ENCODE peak calls at places on chromosomes 3 and 15, in eight cellular contexts. T is right lobe of liver, L is skeletal muscle cell, B is fibroblast of lung, C is pancreas, Z is ascending aorta, E is NB4, M is brain microvascular endothelial cell. D is an unnamed sample.

GRCh38 chr3:151962891-151963290 is 89.4 kb downstream of the SUCNR1 start:
- DNase-seq in Z (no peak), E (no peak), L (no peak), B (no peak), T (no peak), C (no peak), M (no peak), D (no peak)

GRCh38 chr3:47414666-47415587 is 34.1 kb downstream of the PTPN23 start:
- DNase-seq in Z (no peak), M (no peak), L (no peak), C (no peak), B (no peak), T (no peak), E (no peak), D (no peak)

GRCh38 chr3:69385723-69386483 is at the start of gene FRMD4B:
- DNase-seq in C (peak), T (peak), E (no peak), M (no peak), B (peak), L (no peak), Z (peak), D (peak)

GRCh38 chr3:105786241-105786640 is 82.6 kb downstream of the CBLB start:
- DNase-seq in Z (no peak), L (no peak), M (no peak), E (no peak), T (no peak), C (no peak), B (no peak), D (no peak)

GRCh38 chr3:57089043-57089442 is 28.6 kb downstream of the SPATA12 start:
- DNase-seq in T (no peak), Z (no peak), B (no peak), M (no peak), E (no peak), C (no peak), L (no peak), D (no peak)

GRCh38 chr15:87648278-87648677 is 608.3 kb downstream of the NTRK3 start:
- DNase-seq in C (no peak), B (peak), L (no peak), T (no peak), M (peak), Z (no peak), E (no peak), D (no peak)

GRCh38 chr15:62026707-62027565 is 33.3 kb downstream of the VPS13C start:
- DNase-seq in E (no peak), M (no peak), B (no peak), L (no peak), C (no peak), T (no peak), Z (no peak), D (no peak)

GRCh38 chr3:48270306-48270705 is 29.4 kb downstream of the ZNF589 start:
- DNase-seq in C (no peak), B (no peak), E (no peak), T (no peak), Z (no peak), L (no peak), M (no peak), D (no peak)

GRCh38 chr3:119597548-119598288 is at the start of gene PLA1A:
- DNase-seq in M (no peak), B (no peak), C (no peak), T (no peak), L (no peak), E (no peak), Z (no peak), D (no peak)

GRCh38 chr15:33425149-33425548 is 114.4 kb downstream of the RYR3 start:
- DNase-seq in Z (peak), M (no peak), T (no peak), B (peak), C (no peak), E (no peak), L (no peak), D (no peak)

GRCh38 chr15:69154026-69154425 is 6.4 kb upstream of the GLCE start:
- DNase-seq in L (no peak), M (no peak), E (no peak), C (no peak), Z (no peak), B (no peak), T (no peak), D (no peak)

GRCh38 chr3:125003369-125003853 is 52.4 kb downstream of the HEG1 start:
- DNase-seq in M (no peak), L (peak), T (no peak), B (peak), E (no peak), Z (no peak), C (no peak), D (no peak)

GRCh38 chr3:50627407-50628051 is 10.6 kb downstream of the MAPKAPK3 start:
- DNase-seq in M (peak), C (no peak), E (peak), T (no peak), Z (peak), L (peak), B (peak), D (peak)

GRCh38 chr15:91469627-91470567 is 369.8 kb downstream of the SV2B start:
- DNase-seq in E (peak), B (no peak), C (no peak), M (no peak), L (no peak), Z (no peak), T (no peak), D (no peak)

GRCh38 chr3:14583543-14584091 is 43.5 kb upstream of the GRIP2 start:
- DNase-seq in C (no peak), T (no peak), B (no peak), Z (no peak), E (no peak), L (no peak), M (no peak), D (no peak)

GRCh38 chr3:62084558-62084957 is 288.8 kb downstream of the FEZF2 start:
- DNase-seq in E (no peak), T (no peak), Z (no peak), M (no peak), L (no peak), C (no peak), B (peak), D (no peak)

GRCh38 chr3:106332884-106333283 is 464.1 kb upstream of the CBLB start:
- DNase-seq in Z (no peak), T (no peak), B (peak), C (no peak), M (no peak), L (no peak), E (no peak), D (no peak)

GRCh38 chr15:72118400-72118978 is at the start of gene SENP8:
- DNase-seq in T (no peak), B (no peak), M (peak), L (no peak), E (no peak), C (no peak), Z (no peak), D (no peak)

GRCh38 chr3:152400912-152401311 is 132.2 kb downstream of the MBNL1 start:
- DNase-seq in E (no peak), B (peak), T (no peak), L (no peak), M (peak), Z (no peak), C (no peak), D (no peak)

GRCh38 chr3:136332776-136333175 is 82.6 kb downstream of the PCCB start:
- DNase-seq in C (no peak), T (no peak), E (no peak), L (peak), Z (no peak), M (peak), B (peak), D (no peak)

GRCh38 chr3:101095703-101096102 is 102.5 kb upstream of the ABI3BP start:
- DNase-seq in M (no peak), T (no peak), B (peak), Z (no peak), L (no peak), E (no peak), C (no peak), D (no peak)

GRCh38 chr3:16347548-16347947 is 82.5 kb downstream of the OXNAD1 start:
- DNase-seq in T (no peak), M (no peak), C (no peak), E (no peak), Z (no peak), L (no peak), B (no peak), D (no peak)

GRCh38 chr3:10992017-10992945 is at the start of gene SLC6A1:
- DNase-seq in L (no peak), Z (no peak), C (no peak), B (peak), M (no peak), T (peak), E (peak), D (no peak)

GRCh38 chr15:29454506-29454905 is 184.9 kb upstream of the NSMCE3 start:
- DNase-seq in C (no peak), L (no peak), M (no peak), T (no peak), B (no peak), Z (no peak), E (no peak), D (no peak)

GRCh38 chr3:58005662-58006061 is 2.6 kb upstream of the FLNB start:
- DNase-seq in B (peak), M (peak), C (no peak), T (no peak), L (peak), Z (no peak), E (no peak), D (no peak)

GRCh38 chr3:60703008-60703407 is 548.2 kb downstream of the FHIT start:
- DNase-seq in T (no peak), M (no peak), Z (no peak), C (no peak), E (no peak), L (no peak), B (no peak), D (no peak)

GRCh38 chr3:139198929-139199328 is 144.9 kb upstream of the MRPS22 start:
- DNase-seq in E (peak), T (no peak), Z (no peak), C (no peak), B (no peak), M (no peak), L (no peak), D (no peak)

GRCh38 chr3:27993061-27993460 is 248.4 kb upstream of the CMC1 start:
- DNase-seq in B (no peak), E (no peak), Z (no peak), L (no peak), T (no peak), C (no peak), M (no peak), D (no peak)

GRCh38 chr15:39365161-39365560 is 215.7 kb upstream of the THBS1 start:
- DNase-seq in Z (no peak), C (no peak), E (no peak), T (no peak), B (peak), M (no peak), L (peak), D (no peak)

GRCh38 chr3:194306109-194306686 is 44.9 kb downstream of the CPN2 start:
- DNase-seq in L (no peak), T (no peak), M (no peak), E (peak), B (no peak), Z (no peak), C (no peak), D (peak)

GRCh38 chr3:157500232-157500631 is 3.0 kb downstream of the VEPH1 start:
- DNase-seq in T (no peak), M (no peak), C (no peak), Z (no peak), E (no peak), B (no peak), L (no peak), D (no peak)
- H3K4me3 ChIP-seq in T (no peak), M (no peak), C (no peak), Z (no peak), E (no peak), B (peak), L (no peak), D (peak)

GRCh38 chr3:114411292-114411691 is 117.5 kb downstream of the TIGIT start:
- DNase-seq in B (peak), C (no peak), T (no peak), E (no peak), M (no peak), L (no peak), Z (no peak), D (no peak)

GRCh38 chr3:114406286-114406685 is 112.5 kb downstream of the TIGIT start:
- DNase-seq in Z (no peak), L (no peak), E (no peak), M (no peak), T (no peak), B (no peak), C (no peak), D (no peak)

GRCh38 chr3:114406922-114407321 is 113.1 kb downstream of the TIGIT start:
- DNase-seq in B (no peak), E (no peak), T (no peak), C (no peak), M (no peak), Z (no peak), L (no peak), D (no peak)

GRCh38 chr3:114409291-114409690 is 115.5 kb downstream of the TIGIT start:
- DNase-seq in M (no peak), C (no peak), E (no peak), Z (no peak), T (no peak), B (peak), L (no peak), D (no peak)

DNA sequence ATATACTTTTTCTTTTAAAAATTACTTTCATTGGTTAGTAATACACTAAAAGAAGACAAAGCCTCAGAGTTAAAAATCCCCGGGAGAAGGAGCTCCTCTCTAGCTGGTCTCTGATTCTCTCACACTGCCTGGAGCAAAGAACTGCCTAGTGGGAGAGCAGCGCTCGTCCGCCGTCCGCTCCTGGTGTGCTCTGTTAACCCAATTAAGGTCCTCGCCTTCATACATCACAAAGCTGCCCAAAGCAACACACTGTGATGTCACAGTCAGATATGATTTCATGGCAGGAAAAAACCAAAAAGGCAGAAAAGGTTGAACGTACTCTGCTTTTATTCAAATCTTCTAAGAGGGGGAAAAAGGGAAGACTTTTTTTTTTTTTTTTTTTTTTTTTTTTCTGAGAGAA is 114.9 kb downstream of the TIGIT start:
- DNase-seq in T (no peak), C (no peak), M (no peak), L (no peak), B (peak), Z (no peak), E (no peak), D (no peak)
- H3K4me3 ChIP-seq in T (no peak), C (no peak), M (no peak), L (no peak), B (no peak), Z (no peak), E (no peak), D (no peak)

GRCh38 chr3:8416965-8417364 is 84.7 kb upstream of the LMCD1 start:
- DNase-seq in M (peak), C (peak), B (peak), E (peak), L (no peak), Z (no peak), T (peak), D (no peak)
- H3K4me3 ChIP-seq in M (no peak), C (no peak), B (peak), E (no peak), L (no peak), Z (no peak), T (no peak), D (peak)

GRCh38 chr15:79970921-79971434 is at the start of gene BCL2A1:
- DNase-seq in C (no peak), B (peak), E (peak), T (no peak), Z (no peak), M (peak), L (peak), D (no peak)
- H3K4me3 ChIP-seq in C (no peak), B (peak), E (peak), T (no peak), Z (peak), M (peak), L (peak), D (no peak)